ENCODE peak calls at places on chromosomes 1 and 21, in nine cellular contexts. M, N, G, Z, V, P, U, T and S are unnamed samples.

GRCh38 chr1:16026723-16027484 is 5.1 kb downstream of the CLCNKA start:
- DNase-seq in M (peak), N (no peak), G (no peak), Z (peak), V (peak), P (no peak), U (no peak), T (no peak), S (no peak)

GRCh38 chr1:22204057-22204840 is 61.4 kb upstream of the WNT4 start:
- DNase-seq in M (no peak), N (no peak), G (no peak), Z (no peak), V (no peak), P (no peak), U (no peak), T (no peak), S (no peak)

GRCh38 chr1:34618381-34618780 is 136.5 kb upstream of the GJB5 start:
- DNase-seq in M (no peak), N (no peak), G (no peak), Z (no peak), V (no peak), P (no peak), U (no peak), T (no peak), S (no peak)

GRCh38 chr1:222095606-222096475 is 354.0 kb upstream of the DUSP10 start:
- DNase-seq in M (peak), N (no peak), G (peak), Z (peak), V (peak), P (peak), U (peak), T (no peak), S (no peak)

GRCh38 chr1:163561570-163562295 is 240.0 kb downstream of the NUF2 start:
- DNase-seq in M (no peak), N (no peak), G (no peak), Z (peak), V (no peak), P (peak), U (no peak), T (no peak), S (no peak)

GRCh38 chr1:44802306-44803061 is 2.3 kb downstream of the PLK3 start:
- DNase-seq in M (no peak), N (no peak), G (no peak), Z (peak), V (no peak), P (no peak), U (no peak), T (peak), S (no peak)

GRCh38 chr1:157773723-157774350 is 3.1 kb downstream of the FCRL2 start:
- DNase-seq in M (no peak), N (no peak), G (no peak), Z (peak), V (no peak), P (no peak), U (no peak), T (no peak), S (no peak)

GRCh38 chr21:34524671-34525601 is 12.9 kb upstream of the KCNE1 start:
- DNase-seq in M (no peak), N (no peak), G (no peak), Z (peak), V (no peak), P (peak), U (no peak), T (no peak), S (no peak)

GRCh38 chr1:167555971-167556714 is 2.6 kb upstream of the CREG1 start:
- DNase-seq in M (peak), N (peak), G (peak), Z (peak), V (peak), P (peak), U (peak), T (peak), S (peak)

GRCh38 chr1:31798433-31799195 is 17.2 kb downstream of the SPOCD1 start:
- DNase-seq in M (no peak), N (no peak), G (no peak), Z (no peak), V (no peak), P (peak), U (no peak), T (no peak), S (no peak)